ENCODE peak calls at places on chromosomes 1 and 21, in nine cellular contexts. U is BJ; A is endothelial cell; J is IMR-90; Q is neural crest cell; F is AG04450; P is stomach; S is tibial artery; R is CD8-positive, alpha-beta T cell. I is an unnamed sample.

GRCh38 chr1:157411769-157412168 is 140.5 kb downstream of the FCRL5 start:
- DNase-seq in U (no peak), P (no peak), R (no peak), S (no peak), J (no peak), A (no peak), Q (no peak), F (no peak), I (no peak)

GRCh38 chr1:19861034-19861433 is 21.2 kb upstream of the OTUD3 start:
- DNase-seq in R (no peak), S (no peak), J (peak; percentile 19), U (peak; percentile 92), F (no peak), P (no peak), Q (no peak), A (no peak), I (no peak)

GRCh38 chr1:218705911-218706893 is 361.1 kb downstream of the TGFB2 start:
- DNase-seq in Q (no peak), R (no peak), S (no peak), F (peak; percentile 74), U (peak; percentile 95), A (no peak), J (peak; percentile 97), P (no peak), I (no peak)

GRCh38 chr1:111476761-111477309 is 3.1 kb downstream of the C1orf162 start:
- DNase-seq in P (no peak), A (no peak), J (no peak), U (no peak), S (no peak), Q (no peak), R (peak; percentile 33), F (no peak), I (peak; percentile 36)

GRCh38 chr1:103156966-103157365 is 48.6 kb upstream of the COL11A1 start:
- DNase-seq in P (no peak), J (no peak), A (no peak), R (no peak), S (no peak), Q (no peak), F (no peak), U (no peak), I (no peak)

GRCh38 chr21:33451634-33452071 is 28.1 kb downstream of the TMEM50B start:
- DNase-seq in Q (no peak), A (no peak), J (peak; percentile 33), F (no peak), S (no peak), P (peak; percentile 51), R (no peak), U (no peak), I (no peak)

GRCh38 chr1:60265560-60266535 is 192.3 kb upstream of the C1orf87 start:
- DNase-seq in A (no peak), F (no peak), Q (no peak), U (peak; percentile 45), S (no peak), R (no peak), J (peak; percentile 0), P (no peak), I (no peak)

GRCh38 chr1:167507719-167508118 is 10.6 kb downstream of the CD247 start:
- DNase-seq in R (no peak), A (no peak), P (no peak), F (no peak), U (no peak), J (no peak), Q (no peak), S (no peak), I (no peak)

GRCh38 chr1:32830092-32830852 is 12.8 kb downstream of the S100PBP start:
- DNase-seq in U (no peak), R (no peak), J (no peak), F (no peak), P (no peak), S (no peak), Q (no peak), A (no peak), I (no peak)

GRCh38 chr1:152190589-152190988 is 31.6 kb upstream of the RPTN start:
- DNase-seq in Q (no peak), S (no peak), P (no peak), U (no peak), F (no peak), J (peak; percentile 5), A (no peak), R (no peak), I (no peak)

GRCh38 chr1:177902151-177902765 is 67.6 kb downstream of the SEC16B start:
- DNase-seq in Q (no peak), J (no peak), U (no peak), A (no peak), R (no peak), P (no peak), F (no peak), S (no peak), I (no peak)

GRCh38 chr1:151539321-151540020 is 638 bp upstream of the TUFT1 start:
- DNase-seq in Q (no peak), S (peak; percentile 46), A (no peak), J (peak; percentile 96), P (peak; percentile 95), U (peak; percentile 51), R (no peak), F (peak; percentile 88), I (peak; percentile 64)

GRCh38 chr1:84379128-84379527 is 19.2 kb upstream of the DNASE2B start:
- DNase-seq in S (no peak), F (peak; percentile 66), Q (no peak), U (peak; percentile 39), J (peak; percentile 90), P (no peak), R (no peak), A (no peak), I (no peak)

GRCh38 chr1:246597340-246597739 is 31.1 kb downstream of the CNST start:
- DNase-seq in Q (no peak), S (peak; percentile 59), F (peak; percentile 72), P (peak; percentile 41), A (no peak), J (peak; percentile 94), R (no peak), U (peak; percentile 63), I (no peak)

GRCh38 chr1:90963651-90964050 is 58.2 kb downstream of the ZNF644 start:
- DNase-seq in J (peak; percentile 46), Q (no peak), S (no peak), F (no peak), P (no peak), U (no peak), R (no peak), A (no peak), I (no peak)

GRCh38 chr1:165773324-165773965 is 4.8 kb upstream of the TMCO1 start:
- DNase-seq in P (no peak), S (no peak), A (no peak), Q (no peak), R (no peak), F (peak; percentile 27), U (peak; percentile 47), J (peak; percentile 89), I (no peak)

GRCh38 chr1:98053471-98054366 is 132.9 kb upstream of the DPYD start:
- DNase-seq in J (peak; percentile 65), F (no peak), P (peak; percentile 55), Q (peak; percentile 73), S (peak; percentile 48), A (peak; percentile 83), U (no peak), R (peak; percentile 39), I (no peak)

GRCh38 chr1:82225407-82226197 is 424.9 kb downstream of the ADGRL2 start:
- DNase-seq in P (no peak), S (no peak), Q (no peak), U (no peak), J (no peak), A (no peak), R (no peak), F (no peak), I (no peak)

DNA sequence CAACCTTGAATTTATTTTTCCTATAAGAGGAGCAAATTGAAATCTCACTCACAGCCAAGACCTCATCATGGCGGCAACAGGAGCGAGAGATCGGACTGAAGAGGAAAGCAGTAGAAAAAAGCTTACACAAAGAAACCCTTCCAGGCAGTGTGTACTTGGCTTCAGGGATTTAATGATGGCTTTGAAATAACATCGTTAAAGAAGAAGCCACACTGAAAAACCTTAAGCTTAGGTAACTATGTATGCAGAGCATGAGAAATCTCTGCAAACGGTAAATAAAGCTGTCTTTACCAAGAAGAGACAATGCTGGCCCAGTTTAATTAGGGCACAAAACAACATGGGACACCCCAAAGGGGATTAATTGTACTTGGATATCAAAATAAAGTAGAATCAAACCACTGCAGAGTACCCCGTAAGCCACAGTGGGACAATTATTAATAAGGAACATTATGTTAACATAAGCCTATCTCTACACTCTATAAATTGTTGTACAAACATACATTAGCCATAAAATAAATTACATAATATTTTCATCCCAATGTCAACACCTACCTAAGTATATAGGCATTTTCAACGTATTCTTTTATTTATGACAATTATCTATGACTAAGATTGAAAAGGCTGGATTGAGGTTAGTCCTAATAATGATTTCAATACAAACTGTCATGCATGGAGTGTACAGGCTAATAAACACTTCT is 360.2 kb upstream of the CHRM3 start:
- DNase-seq in J (no peak), F (no peak), S (no peak), P (no peak), R (no peak), A (no peak), U (no peak), Q (no peak), I (no peak)
- TF ChIP-seq CTCF in J (no peak), F (no peak), S (no peak), P (no peak), R (no peak), A (no peak), U (no peak), Q (no peak), I (no peak)

GRCh38 chr1:43477716-43478115 is 24.0 kb upstream of the HYI start:
- DNase-seq in P (no peak), J (no peak), A (no peak), Q (no peak), S (no peak), U (no peak), F (no peak), R (no peak), I (no peak)

GRCh38 chr1:43482240-43482639 is 28.5 kb upstream of the HYI start:
- DNase-seq in U (no peak), F (no peak), P (no peak), R (no peak), Q (no peak), J (no peak), S (no peak), A (no peak), I (no peak)

GRCh38 chr1:43479414-43479813 is 25.7 kb upstream of the HYI start:
- DNase-seq in A (no peak), J (no peak), F (no peak), Q (no peak), S (no peak), U (no peak), R (no peak), P (no peak), I (no peak)

GRCh38 chr1:43481481-43481880 is 27.8 kb upstream of the HYI start:
- DNase-seq in S (no peak), A (no peak), U (no peak), J (no peak), F (no peak), P (no peak), R (no peak), Q (no peak), I (no peak)
- TF ChIP-seq CTCF in S (no peak), A (no peak), U (no peak), J (no peak), F (no peak), P (no peak), R (no peak), Q (no peak), I (no peak)

GRCh38 chr1:16445052-16445451 is 4.5 kb downstream of the NECAP2 start:
- DNase-seq in U (no peak), S (no peak), A (no peak), Q (no peak), R (no peak), P (no peak), J (no peak), F (no peak), I (no peak)
- TF ChIP-seq CTCF in U (no peak), S (no peak), A (no peak), Q (no peak), R (no peak), P (no peak), J (no peak), F (no peak), I (no peak)

GRCh38 chr1:5718716-5719632 is 273.3 kb downstream of the NPHP4 start:
- DNase-seq in S (no peak), P (peak; percentile 16), R (no peak), Q (peak; percentile 37), J (no peak), F (no peak), U (no peak), A (no peak), I (no peak)
- TF ChIP-seq CTCF in S (no peak), P (no peak), R (no peak), Q (no peak), J (no peak), F (no peak), U (no peak), A (no peak), I (no peak)

I was measured in GM12864.